ENCODE peak calls at places on chromosome 20, in ten cellular contexts. One of them, this sample, is unnamed.

GRCh38 chr20:44894959-44895358 is 9.5 kb downstream of the YWHAB start:
- DNase-seq in ovary: no peak
- DNase-seq in Kasumi-1: no peak
- DNase-seq in uterus: no peak
- DNase-seq in cardiac fibroblast: no peak
- DNase-seq in upper lobe of left lung: no peak
- DNase-seq in NCI-H1436: no peak
- DNase-seq in dermis blood vessel endothelial cell: no peak
- DNase-seq in RKO: no peak
- DNase-seq in right atrium auricular region: no peak
- DNase-seq in this sample: no peak

GRCh38 chr20:20677186-20677585 is 35.3 kb downstream of the RALGAPA2 start:
- DNase-seq in upper lobe of left lung: no peak
- DNase-seq in dermis blood vessel endothelial cell: no peak
- DNase-seq in right atrium auricular region: no peak
- DNase-seq in NCI-H1436: no peak
- DNase-seq in uterus: no peak
- DNase-seq in RKO: no peak
- DNase-seq in ovary: no peak
- DNase-seq in cardiac fibroblast: peak
- DNase-seq in Kasumi-1: no peak
- DNase-seq in this sample: no peak

GRCh38 chr20:6533321-6533720 is 234.2 kb upstream of the BMP2 start:
- DNase-seq in dermis blood vessel endothelial cell: peak
- DNase-seq in right atrium auricular region: no peak
- DNase-seq in NCI-H1436: no peak
- DNase-seq in Kasumi-1: no peak
- DNase-seq in ovary: no peak
- DNase-seq in upper lobe of left lung: no peak
- DNase-seq in RKO: no peak
- DNase-seq in cardiac fibroblast: peak
- DNase-seq in uterus: no peak
- DNase-seq in this sample: no peak

GRCh38 chr20:3763691-3764601 is 3.6 kb downstream of the ADISSP start:
- DNase-seq in Kasumi-1: no peak
- DNase-seq in ovary: no peak
- DNase-seq in dermis blood vessel endothelial cell: no peak
- DNase-seq in upper lobe of left lung: no peak
- DNase-seq in uterus: no peak
- DNase-seq in NCI-H1436: no peak
- DNase-seq in right atrium auricular region: no peak
- DNase-seq in cardiac fibroblast: no peak
- DNase-seq in RKO: no peak
- DNase-seq in this sample: no peak

GRCh38 chr20:4709261-4710105 is 12.2 kb upstream of the PRND start:
- DNase-seq in NCI-H1436: no peak
- DNase-seq in Kasumi-1: no peak
- DNase-seq in right atrium auricular region: peak
- DNase-seq in upper lobe of left lung: no peak
- DNase-seq in ovary: no peak
- DNase-seq in dermis blood vessel endothelial cell: no peak
- DNase-seq in cardiac fibroblast: no peak
- DNase-seq in RKO: no peak
- DNase-seq in uterus: no peak
- DNase-seq in this sample: no peak

GRCh38 chr20:32623667-32624157 is 38.6 kb upstream of the NOL4L start:
- DNase-seq in cardiac fibroblast: no peak
- DNase-seq in NCI-H1436: no peak
- DNase-seq in ovary: no peak
- DNase-seq in upper lobe of left lung: peak
- DNase-seq in dermis blood vessel endothelial cell: no peak
- DNase-seq in uterus: no peak
- DNase-seq in Kasumi-1: no peak
- DNase-seq in right atrium auricular region: no peak
- DNase-seq in RKO: peak
- DNase-seq in this sample: no peak

GRCh38 chr20:47546184-47547033 is 44.7 kb downstream of the NCOA3 start:
- DNase-seq in upper lobe of left lung: no peak
- DNase-seq in right atrium auricular region: no peak
- DNase-seq in RKO: no peak
- DNase-seq in cardiac fibroblast: peak
- DNase-seq in ovary: no peak
- DNase-seq in dermis blood vessel endothelial cell: peak
- DNase-seq in uterus: no peak
- DNase-seq in NCI-H1436: no peak
- DNase-seq in Kasumi-1: no peak
- DNase-seq in this sample: no peak

GRCh38 chr20:24566656-24567055 is 97.2 kb downstream of the SYNDIG1 start:
- DNase-seq in RKO: no peak
- DNase-seq in cardiac fibroblast: no peak
- DNase-seq in dermis blood vessel endothelial cell: no peak
- DNase-seq in Kasumi-1: no peak
- DNase-seq in uterus: no peak
- DNase-seq in ovary: no peak
- DNase-seq in right atrium auricular region: no peak
- DNase-seq in NCI-H1436: no peak
- DNase-seq in upper lobe of left lung: no peak
- DNase-seq in this sample: no peak

GRCh38 chr20:57439432-57439831 is 48.2 kb downstream of the RBM38 start:
- DNase-seq in ovary: peak
- DNase-seq in Kasumi-1: no peak
- DNase-seq in RKO: no peak
- DNase-seq in dermis blood vessel endothelial cell: no peak
- DNase-seq in cardiac fibroblast: no peak
- DNase-seq in upper lobe of left lung: peak
- DNase-seq in right atrium auricular region: no peak
- DNase-seq in uterus: peak
- DNase-seq in NCI-H1436: no peak
- DNase-seq in this sample: no peak

GRCh38 chr20:2485662-2486061 is 15.1 kb upstream of the SNRPB start:
- DNase-seq in uterus: no peak
- DNase-seq in cardiac fibroblast: no peak
- DNase-seq in right atrium auricular region: no peak
- DNase-seq in ovary: no peak
- DNase-seq in Kasumi-1: no peak
- DNase-seq in dermis blood vessel endothelial cell: no peak
- DNase-seq in NCI-H1436: no peak
- DNase-seq in RKO: no peak
- DNase-seq in upper lobe of left lung: no peak
- DNase-seq in this sample: no peak

GRCh38 chr20:6769953-6770831 is 2.7 kb downstream of the BMP2 start:
- DNase-seq in right atrium auricular region: no peak
- DNase-seq in uterus: peak
- DNase-seq in NCI-H1436: no peak
- DNase-seq in upper lobe of left lung: peak
- DNase-seq in cardiac fibroblast: peak
- DNase-seq in RKO: no peak
- DNase-seq in Kasumi-1: no peak
- DNase-seq in dermis blood vessel endothelial cell: peak
- DNase-seq in ovary: peak
- DNase-seq in this sample: no peak

GRCh38 chr20:19348582-19348981 is 136.1 kb downstream of the SLC24A3 start:
- DNase-seq in right atrium auricular region: no peak
- DNase-seq in uterus: no peak
- DNase-seq in upper lobe of left lung: no peak
- DNase-seq in Kasumi-1: no peak
- DNase-seq in cardiac fibroblast: no peak
- DNase-seq in dermis blood vessel endothelial cell: no peak
- DNase-seq in NCI-H1436: no peak
- DNase-seq in RKO: no peak
- DNase-seq in ovary: no peak
- DNase-seq in this sample: no peak

GRCh38 chr20:3209023-3209945 is at the start of gene ITPA:
- DNase-seq in ovary: peak
- DNase-seq in NCI-H1436: no peak
- DNase-seq in uterus: peak
- DNase-seq in right atrium auricular region: no peak
- DNase-seq in RKO: peak
- DNase-seq in dermis blood vessel endothelial cell: peak
- DNase-seq in upper lobe of left lung: peak
- DNase-seq in cardiac fibroblast: peak
- DNase-seq in Kasumi-1: peak
- DNase-seq in this sample: peak

GRCh38 chr20:13101701-13102100 is 92.9 kb downstream of the SPTLC3 start:
- DNase-seq in NCI-H1436: no peak
- DNase-seq in dermis blood vessel endothelial cell: no peak
- DNase-seq in Kasumi-1: no peak
- DNase-seq in ovary: no peak
- DNase-seq in uterus: no peak
- DNase-seq in right atrium auricular region: no peak
- DNase-seq in RKO: no peak
- DNase-seq in cardiac fibroblast: peak
- DNase-seq in upper lobe of left lung: no peak
- DNase-seq in this sample: no peak

GRCh38 chr20:4897600-4897999 is 103.7 kb downstream of the SLC23A2 start:
- DNase-seq in ovary: no peak
- DNase-seq in dermis blood vessel endothelial cell: no peak
- DNase-seq in NCI-H1436: no peak
- DNase-seq in cardiac fibroblast: no peak
- DNase-seq in upper lobe of left lung: no peak
- DNase-seq in right atrium auricular region: no peak
- DNase-seq in uterus: no peak
- DNase-seq in RKO: no peak
- DNase-seq in Kasumi-1: no peak
- DNase-seq in this sample: no peak

GRCh38 chr20:50379049-50379990 is 130.9 kb upstream of the PTPN1 start:
- DNase-seq in cardiac fibroblast: peak
- DNase-seq in uterus: peak
- DNase-seq in Kasumi-1: peak
- DNase-seq in NCI-H1436: peak
- DNase-seq in right atrium auricular region: peak
- DNase-seq in ovary: peak
- DNase-seq in upper lobe of left lung: peak
- DNase-seq in dermis blood vessel endothelial cell: peak
- DNase-seq in RKO: no peak
- DNase-seq in this sample: no peak

GRCh38 chr20:47389867-47390347 is 33.4 kb upstream of the ZMYND8 start:
- DNase-seq in right atrium auricular region: no peak
- DNase-seq in ovary: no peak
- DNase-seq in cardiac fibroblast: peak
- DNase-seq in dermis blood vessel endothelial cell: peak
- DNase-seq in uterus: no peak
- DNase-seq in RKO: peak
- DNase-seq in NCI-H1436: no peak
- DNase-seq in Kasumi-1: no peak
- DNase-seq in upper lobe of left lung: no peak
- DNase-seq in this sample: no peak

GRCh38 chr20:39874049-39874893 is 814.8 kb downstream of the MAFB start:
- DNase-seq in uterus: peak
- DNase-seq in NCI-H1436: peak
- DNase-seq in dermis blood vessel endothelial cell: peak
- DNase-seq in RKO: peak
- DNase-seq in upper lobe of left lung: no peak
- DNase-seq in right atrium auricular region: peak
- DNase-seq in cardiac fibroblast: peak
- DNase-seq in ovary: peak
- DNase-seq in Kasumi-1: peak
- DNase-seq in this sample: peak

This sample was measured in OCI-M1.